ENCODE peak calls at places on chromosome 18, in seven cellular contexts. L is kidney epithelial cell, Z is GM06990, S is lower leg skin, Q is upper lobe of right lung, N is GM12865, D is HCT116. I is an unnamed sample.

GRCh38 chr18:57023483-57023882 is 123.4 kb upstream of the BOD1L2 start:
- DNase-seq in D (no peak), L (peak), Z (peak), S (no peak), Q (no peak), N (peak), I (no peak)

GRCh38 chr18:59916746-59917145 is 16.9 kb downstream of the PMAIP1 start:
- DNase-seq in Z (no peak), S (no peak), D (no peak), Q (no peak), L (no peak), N (no peak), I (no peak)

GRCh38 chr18:533995-534601 is 33.6 kb upstream of the COLEC12 start:
- DNase-seq in L (no peak), N (no peak), Q (no peak), Z (no peak), S (no peak), D (no peak), I (no peak)

GRCh38 chr18:77062518-77063003 is 70.0 kb downstream of the MBP start:
- DNase-seq in L (no peak), D (no peak), N (peak), S (no peak), Z (peak), Q (no peak), I (no peak)

GRCh38 chr18:62979172-62979571 is 263.8 kb downstream of the PHLPP1 start:
- DNase-seq in L (no peak), N (no peak), D (no peak), S (no peak), Z (no peak), Q (peak), I (peak)

GRCh38 chr18:47772374-47773248 is 157.8 kb downstream of the SMAD2 start:
- DNase-seq in Q (peak), N (peak), Z (peak), D (peak), S (no peak), L (peak), I (no peak)

GRCh38 chr18:77063256-77063655 is 69.3 kb downstream of the MBP start:
- DNase-seq in Z (peak), L (no peak), N (peak), D (no peak), Q (no peak), S (no peak), I (no peak)

GRCh38 chr18:71707985-71708500 is 836.1 kb downstream of the CBLN2 start:
- DNase-seq in Q (no peak), N (no peak), D (no peak), L (no peak), S (no peak), Z (no peak), I (no peak)

GRCh38 chr18:25230658-25231326 is 121.2 kb downstream of the ZNF521 start:
- DNase-seq in N (peak), L (no peak), S (peak), D (no peak), Z (no peak), Q (no peak), I (peak)

GRCh38 chr18:28767201-28767600 is 590.3 kb upstream of the CDH2 start:
- DNase-seq in N (no peak), Z (no peak), L (no peak), Q (no peak), S (no peak), D (no peak), I (no peak)

GRCh38 chr18:22639026-22639463 is 221.3 kb upstream of the CTAGE1 start:
- DNase-seq in Q (no peak), S (no peak), Z (no peak), D (no peak), L (peak), N (no peak), I (peak)

GRCh38 chr18:77052656-77053309 is 79.8 kb downstream of the MBP start:
- DNase-seq in Q (no peak), Z (no peak), D (no peak), N (no peak), S (no peak), L (no peak), I (no peak)

GRCh38 chr18:78517328-78517727 is 462.3 kb upstream of the SALL3 start:
- DNase-seq in L (no peak), Z (no peak), D (no peak), N (no peak), Q (no peak), S (no peak), I (no peak)

GRCh38 chr18:47899107-47899840 is 31.2 kb downstream of the SMAD2 start:
- DNase-seq in L (no peak), Q (no peak), N (no peak), S (no peak), D (no peak), Z (no peak), I (no peak)

GRCh38 chr18:848062-848795 is 36.2 kb upstream of the YES1 start:
- DNase-seq in Z (no peak), S (no peak), Q (no peak), L (no peak), D (no peak), N (no peak), I (no peak)

DNA sequence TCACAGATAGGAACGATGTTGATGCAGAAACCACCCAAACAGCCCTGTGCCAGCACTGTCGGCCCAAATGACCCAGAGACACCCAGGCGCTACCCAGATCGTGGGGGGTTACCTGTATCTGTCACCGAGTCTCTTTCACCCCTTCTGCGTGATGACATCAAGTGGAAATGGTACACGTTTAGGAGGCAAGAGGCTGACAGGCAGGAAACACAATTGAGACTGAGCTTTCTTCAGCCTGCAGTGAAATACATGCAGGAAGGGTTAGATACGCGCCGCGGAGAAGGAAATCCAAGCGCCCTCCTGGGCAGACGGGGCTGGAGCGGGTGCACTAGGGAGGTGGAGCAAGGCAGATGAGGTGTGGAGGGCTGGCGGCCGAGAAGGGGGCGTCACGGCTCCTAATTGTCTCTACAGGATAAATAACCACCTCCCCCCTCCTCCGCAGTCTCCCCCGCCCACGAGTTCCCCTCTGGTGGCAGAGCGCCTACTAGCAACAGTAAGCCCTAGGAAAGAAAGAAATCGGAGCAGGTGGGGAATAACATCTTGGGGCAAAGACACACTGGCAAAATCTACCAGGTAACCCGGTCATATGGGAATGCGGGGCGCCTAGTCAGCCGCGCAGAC is at the start of gene RNF152:
- DNase-seq in S (peak), Z (peak), Q (peak), D (no peak), L (no peak), N (peak), I (no peak)
- TF ChIP-seq CTCF in S (no peak), Z (no peak), Q (no peak), D (no peak), L (no peak), N (no peak), I (no peak)

DNA sequence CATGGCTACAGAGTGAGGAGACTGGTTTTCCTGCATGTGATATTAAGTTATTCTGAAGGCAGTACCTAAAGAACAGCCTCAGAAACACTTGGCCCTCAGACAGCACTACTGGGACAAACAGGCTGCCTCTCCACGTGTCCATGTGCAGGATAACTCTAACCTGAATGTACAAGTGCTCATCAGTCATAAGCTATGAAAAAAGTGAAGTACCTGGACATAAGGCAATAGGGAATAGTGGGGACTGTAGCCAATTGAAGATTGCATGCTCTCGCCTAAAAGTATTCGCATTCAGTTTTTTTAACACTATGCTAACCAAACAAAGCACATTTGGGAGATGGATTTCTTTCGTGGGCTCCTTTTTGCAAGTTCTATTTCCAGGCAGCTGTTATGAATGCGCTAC is 33.0 kb downstream of the SLC14A1 start:
- DNase-seq in N (no peak), Q (no peak), Z (no peak), D (no peak), L (no peak), S (no peak), I (no peak)
- H3K4me3 ChIP-seq in N (no peak), Q (no peak), Z (no peak), D (no peak), L (no peak), S (no peak), I (no peak)

GRCh38 chr18:49059028-49059670 is 108.4 kb upstream of the SMAD7 start:
- DNase-seq in D (no peak), Z (no peak), S (no peak), Q (no peak), L (no peak), N (no peak), I (no peak)
- TF ChIP-seq CTCF in D (peak), Z (peak), S (no peak), Q (peak), L (peak), N (no peak), I (peak)

GRCh38 chr18:80147037-80147417 is 38.0 kb downstream of the ADNP2 start:
- DNase-seq in S (no peak), Z (no peak), Q (no peak), L (no peak), N (peak), D (no peak), I (no peak)
- H3K4me3 ChIP-seq in S (peak), Z (peak), Q (peak), L (peak), N (peak), D (no peak), I (peak)

I was measured in HFF-Myc.